ENCODE peak calls at places on chromosomes 5 and 9, in four cellular contexts. O, T, A and P are unnamed samples.

GRCh38 chr5:163478126-163478981 is 17.9 kb downstream of the HMMR start:
- DNase-seq in O (no peak), T (no peak), A (no peak), P (no peak)

GRCh38 chr5:87413116-87413645 is 451 bp upstream of the CCNH start:
- DNase-seq in A (no peak), T (no peak), O (no peak), P (no peak)

GRCh38 chr5:95884021-95884333 is 61.5 kb upstream of the GLRX start:
- DNase-seq in T (no peak), A (no peak), O (no peak), P (no peak)

GRCh38 chr5:175893466-175893865 is 22.1 kb downstream of the CPLX2 start:
- DNase-seq in T (no peak), O (no peak), A (no peak), P (no peak)

GRCh38 chr5:317086-317811 is 4.3 kb upstream of the AHRR start:
- DNase-seq in O (peak), T (peak), A (no peak), P (peak)

GRCh38 chr5:63961598-63962161 is 565 bp downstream of the HTR1A start:
- DNase-seq in A (no peak), O (no peak), T (no peak), P (no peak)

GRCh38 chr5:181217111-181217804 is 5.8 kb upstream of the TRIM41 start:
- DNase-seq in O (no peak), T (peak), A (peak), P (peak)

GRCh38 chr9:126398403-126399058 is 71.9 kb downstream of the MVB12B start:
- DNase-seq in O (no peak), T (peak), A (peak), P (peak)

GRCh38 chr9:114908104-114908621 is 22.2 kb downstream of the TNFSF8 start:
- DNase-seq in A (peak), T (peak), O (peak), P (no peak)

GRCh38 chr9:115373000-115373709 is 255.2 kb upstream of the TNC start:
- DNase-seq in T (peak), A (no peak), O (peak), P (no peak)

GRCh38 chr5:108728566-108729305 is 19.0 kb upstream of the FER start:
- DNase-seq in A (no peak), O (no peak), T (no peak), P (no peak)

GRCh38 chr5:158154226-158155005 is 295.5 kb upstream of the CLINT1 start:
- DNase-seq in O (no peak), T (no peak), A (peak), P (no peak)

GRCh38 chr9:134698111-134698510 is 56.5 kb downstream of the COL5A1 start:
- DNase-seq in A (no peak), T (no peak), O (no peak), P (no peak)

GRCh38 chr9:100937377-100937776 is 91.2 kb upstream of the PLPPR1 start:
- DNase-seq in T (no peak), A (no peak), O (no peak), P (no peak)

GRCh38 chr5:144812770-144813169 is 642.1 kb downstream of the KCTD16 start:
- DNase-seq in T (no peak), O (no peak), A (no peak), P (no peak)

GRCh38 chr9:114616684-114617520 is 5.8 kb downstream of the TMEM268 start:
- DNase-seq in T (no peak), O (no peak), A (peak), P (no peak)

GRCh38 chr5:2779459-2779858 is 28.0 kb upstream of the IRX2 start:
- DNase-seq in O (no peak), T (no peak), A (no peak), P (no peak)

GRCh38 chr5:99702565-99702964 is 773.8 kb upstream of the CHD1 start:
- DNase-seq in T (no peak), A (no peak), O (no peak), P (no peak)

GRCh38 chr9:130008577-130008976 is 34.4 kb downstream of the FNBP1 start:
- DNase-seq in T (no peak), A (no peak), O (no peak), P (no peak)

GRCh38 chr9:118567861-118568260 is 801.4 kb downstream of the BRINP1 start:
- DNase-seq in A (no peak), O (no peak), T (no peak), P (no peak)

GRCh38 chr9:91943447-91943846 is 6.6 kb downstream of the ROR2 start:
- DNase-seq in O (no peak), T (no peak), A (no peak), P (no peak)

GRCh38 chr5:149216515-149216914 is 55.1 kb upstream of the AFAP1L1 start:
- DNase-seq in A (no peak), T (no peak), O (no peak), P (no peak)

GRCh38 chr5:178331491-178331981 is 98.9 kb upstream of the PHYKPL start:
- DNase-seq in O (no peak), A (peak), T (no peak), P (no peak)

GRCh38 chr5:179918742-179919486 is 11.2 kb upstream of the TBC1D9B start:
- DNase-seq in A (no peak), T (no peak), O (no peak), P (no peak)

GRCh38 chr9:77753183-77753582 is 105.1 kb upstream of the GNA14 start:
- DNase-seq in O (no peak), T (no peak), A (no peak), P (no peak)

GRCh38 chr5:82396396-82396795 is 118.2 kb upstream of the RPS23 start:
- DNase-seq in A (no peak), O (no peak), T (no peak), P (no peak)

GRCh38 chr5:80745490-80745889 is 90.7 kb upstream of the DHFR start:
- DNase-seq in A (no peak), T (no peak), O (no peak), P (no peak)

GRCh38 chr5:5905186-5905585 is 473.2 kb downstream of the MED10 start:
- DNase-seq in T (no peak), O (no peak), A (no peak), P (no peak)

GRCh38 chr5:57816108-57816507 is 333.5 kb upstream of the ACTBL2 start:
- DNase-seq in T (peak), O (peak), A (no peak), P (no peak)

GRCh38 chr5:103393131-103393754 is 134.7 kb downstream of the MACIR start:
- DNase-seq in A (no peak), T (no peak), O (no peak), P (peak)

GRCh38 chr9:84899326-84899725 is 229.8 kb downstream of the NTRK2 start:
- DNase-seq in A (no peak), T (no peak), O (no peak), P (no peak)

GRCh38 chr5:134071850-134072207 is 42.7 kb upstream of the TCF7 start:
- DNase-seq in A (no peak), T (no peak), O (no peak), P (no peak)